ENCODE peak calls at places on chromosomes 16 and 17, in four cellular contexts. H is right atrium auricular region, Z is cardiac muscle cell, I is breast epithelium. V is an unnamed sample.
A peak's percentile ranks its signal among the peaks of the same experiment; 100 is the strongest.

GRCh38 chr17:44310188-44310587 is 1.8 kb downstream of the RUNDC3A start:
- DNase-seq in H (no peak), Z (no peak), I (no peak), V (no peak)

GRCh38 chr17:5283531-5284315 is 1.6 kb downstream of the RABEP1 start:
- DNase-seq in H (no peak), Z (peak; percentile 14), I (no peak), V (no peak)

GRCh38 chr17:57043276-57043675 is 41.8 kb upstream of the AKAP1 start:
- DNase-seq in H (no peak), Z (no peak), I (no peak), V (no peak)

GRCh38 chr17:61809816-61810392 is 53.4 kb downstream of the BRIP1 start:
- DNase-seq in H (no peak), Z (no peak), I (no peak), V (no peak)

GRCh38 chr16:55015181-55015913 is 84.7 kb downstream of the IRX5 start:
- DNase-seq in H (no peak), Z (no peak), I (no peak), V (no peak)

GRCh38 chr16:87458424-87458915 is 34.4 kb downstream of the ZCCHC14 start:
- DNase-seq in H (no peak), Z (no peak), I (no peak), V (no peak)

GRCh38 chr16:47634126-47634525 is 173.0 kb downstream of the PHKB start:
- DNase-seq in H (no peak), Z (no peak), I (no peak), V (no peak)

GRCh38 chr17:81340606-81341346 is 45.7 kb upstream of the SLC38A10 start:
- DNase-seq in H (no peak), Z (no peak), I (no peak), V (no peak)

GRCh38 chr16:57185945-57186629 is at the start of the genes PSME3IP1 and RSPRY1:
- DNase-seq in H (peak; percentile 99), Z (peak; percentile 99), I (peak; percentile 99), V (peak; percentile 95)

GRCh38 chr17:18862011-18862410 is 4.1 kb downstream of the PRPSAP2 start:
- DNase-seq in H (peak; percentile 42), Z (no peak), I (no peak), V (no peak)

GRCh38 chr17:20074489-20074888 is 65.3 kb downstream of the SPECC1 start:
- DNase-seq in H (no peak), Z (no peak), I (no peak), V (no peak)

GRCh38 chr16:1961651-1962067 is 2.3 kb downstream of the NDUFB10 start:
- DNase-seq in H (no peak), Z (no peak), I (no peak), V (no peak)

GRCh38 chr16:81008151-81008789 is 1.3 kb downstream of the CENPN start:
- DNase-seq in H (no peak), Z (no peak), I (no peak), V (no peak)

GRCh38 chr17:45722161-45722560 is 62.0 kb upstream of the CRHR1 start:
- DNase-seq in H (no peak), Z (peak; percentile 50), I (no peak), V (no peak)

GRCh38 chr16:80056334-80056733 is 455.8 kb upstream of the MAF start:
- DNase-seq in H (no peak), Z (no peak), I (no peak), V (no peak)

GRCh38 chr17:17500999-17501605 is 4.9 kb upstream of the RASD1 start:
- DNase-seq in H (no peak), Z (no peak), I (no peak), V (no peak)

GRCh38 chr16:81707411-81708321 is 71.4 kb upstream of the PLCG2 start:
- DNase-seq in H (no peak), Z (no peak), I (no peak), V (no peak)

GRCh38 chr17:79457889-79458288 is 153.0 kb downstream of the RBFOX3 start:
- DNase-seq in H (no peak), Z (no peak), I (no peak), V (no peak)

GRCh38 chr16:56073508-56073907 is 117.8 kb upstream of the GNAO1 start:
- DNase-seq in H (no peak), Z (no peak), I (no peak), V (no peak)

GRCh38 chr17:57553991-57554825 is 190.9 kb downstream of the CCDC182 start:
- DNase-seq in H (peak; percentile 74), Z (peak; percentile 48), I (no peak), V (no peak)

GRCh38 chr16:22425036-22425801 is 50.8 kb upstream of the CDR2 start:
- DNase-seq in H (no peak), Z (no peak), I (peak; percentile 29), V (no peak)

GRCh38 chr16:19583665-19584300 is 28.3 kb downstream of the VPS35L start:
- DNase-seq in H (no peak), Z (peak; percentile 73), I (no peak), V (no peak)

GRCh38 chr17:41977991-41978390 is 11.4 kb downstream of the CNP start:
- DNase-seq in H (no peak), Z (no peak), I (peak; percentile 46), V (no peak)

GRCh38 chr16:80526418-80527061 is 14.3 kb upstream of the DYNLRB2 start:
- DNase-seq in H (no peak), Z (peak; percentile 79), I (no peak), V (no peak)

GRCh38 chr16:88790312-88791150 is 5.5 kb upstream of the PIEZO1 start:
- DNase-seq in H (no peak), Z (no peak), I (no peak), V (no peak)

GRCh38 chr16:68910051-68910450 is 66.7 kb downstream of the TANGO6 start:
- DNase-seq in H (no peak), Z (no peak), I (no peak), V (no peak)

GRCh38 chr17:29140631-29141483 is 39.3 kb downstream of the MYO18A start:
- DNase-seq in H (no peak), Z (peak; percentile 89), I (no peak), V (no peak)

GRCh38 chr16:30659507-30660423 is 1.5 kb downstream of the FBRS start:
- DNase-seq in H (no peak), Z (no peak), I (peak; percentile 45), V (no peak)

GRCh38 chr17:37024181-37024637 is 75.5 kb downstream of the AATF start:
- DNase-seq in H (no peak), Z (no peak), I (no peak), V (no peak)

GRCh38 chr17:46194393-46195216 is 1.4 kb upstream of the KANSL1 start:
- DNase-seq in H (no peak), Z (peak; percentile 62), I (no peak), V (no peak)

GRCh38 chr17:81251943-81252301 is 12.8 kb downstream of the NDUFAF8 start:
- DNase-seq in H (no peak), Z (peak; percentile 47), I (no peak), V (no peak)

GRCh38 chr16:52086901-52087300 is 460.0 kb downstream of the TOX3 start:
- DNase-seq in H (no peak), Z (no peak), I (no peak), V (no peak)

GRCh38 chr16:83068686-83069085 is 441.9 kb downstream of the CDH13 start:
- DNase-seq in H (no peak), Z (no peak), I (no peak), V (no peak)
- TF ChIP-seq CTCF in H (no peak), Z (peak; percentile 43), I (no peak), V (peak; percentile 28)

DNA sequence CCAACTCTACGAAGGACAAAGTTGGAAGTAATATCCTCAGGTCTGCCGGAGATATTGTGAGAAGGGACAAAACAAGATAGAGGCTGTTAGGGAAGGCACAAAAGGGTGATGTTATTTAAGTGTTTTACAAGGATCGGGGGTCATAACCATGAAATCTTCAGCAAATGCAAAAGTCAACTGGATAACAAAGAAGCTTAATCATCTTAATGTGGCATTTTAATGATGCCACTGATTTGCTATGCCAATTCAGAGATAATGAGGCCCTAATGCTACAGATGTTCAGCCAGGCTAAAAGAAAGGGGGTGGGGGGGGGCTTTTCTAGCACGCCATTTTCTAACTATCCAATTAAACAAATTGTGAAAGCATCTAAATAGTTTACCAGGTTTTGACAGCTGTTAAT is 63.1 kb downstream of the IKZF3 start:
- DNase-seq in H (no peak), Z (no peak), I (no peak), V (no peak)
- H3K4me1 ChIP-seq in H (no peaks in the 10 kb centered on the region), Z (no peaks in the 10 kb centered on the region), I (no peaks in the 10 kb centered on the region), V (no peaks in the 10 kb centered on the region)

DNA sequence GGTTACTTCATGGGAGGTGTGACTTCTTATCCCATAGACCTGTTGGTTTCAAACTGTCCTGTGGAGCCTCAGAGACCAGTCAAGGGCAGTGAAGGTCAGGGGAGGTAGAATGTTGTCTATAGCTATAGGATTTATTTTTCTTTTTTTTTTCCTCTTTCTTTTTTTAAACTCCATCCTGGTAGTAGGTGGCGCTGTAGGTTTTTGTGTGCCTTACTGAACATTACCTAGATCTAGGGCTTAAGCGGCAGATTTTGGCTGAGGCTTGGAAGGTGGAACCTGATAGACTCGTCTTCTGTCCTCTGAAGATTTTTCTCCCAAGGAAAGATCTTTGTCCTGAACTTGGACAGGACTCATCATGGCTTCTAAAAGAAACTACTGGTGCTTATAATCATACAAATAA is 8.2 kb upstream of the LASP1NB start:
- DNase-seq in H (no peak), Z (no peak), I (no peak), V (no peak)
- TF ChIP-seq CTCF in H (no peak), Z (no peak), I (no peak), V (no peak)

GRCh38 chr16:67036323-67036741 is 7.4 kb downstream of the CBFB start:
- DNase-seq in H (peak; percentile 16), Z (no peak), I (peak; percentile 9), V (no peak)
- H3K4me1 ChIP-seq in H (peaks cover 22% of the 10 kb centered on the region), Z (no peaks in the 10 kb centered on the region), I (peaks cover 2% of the 10 kb centered on the region), V (peaks cover 14% of the 10 kb centered on the region)

DNA sequence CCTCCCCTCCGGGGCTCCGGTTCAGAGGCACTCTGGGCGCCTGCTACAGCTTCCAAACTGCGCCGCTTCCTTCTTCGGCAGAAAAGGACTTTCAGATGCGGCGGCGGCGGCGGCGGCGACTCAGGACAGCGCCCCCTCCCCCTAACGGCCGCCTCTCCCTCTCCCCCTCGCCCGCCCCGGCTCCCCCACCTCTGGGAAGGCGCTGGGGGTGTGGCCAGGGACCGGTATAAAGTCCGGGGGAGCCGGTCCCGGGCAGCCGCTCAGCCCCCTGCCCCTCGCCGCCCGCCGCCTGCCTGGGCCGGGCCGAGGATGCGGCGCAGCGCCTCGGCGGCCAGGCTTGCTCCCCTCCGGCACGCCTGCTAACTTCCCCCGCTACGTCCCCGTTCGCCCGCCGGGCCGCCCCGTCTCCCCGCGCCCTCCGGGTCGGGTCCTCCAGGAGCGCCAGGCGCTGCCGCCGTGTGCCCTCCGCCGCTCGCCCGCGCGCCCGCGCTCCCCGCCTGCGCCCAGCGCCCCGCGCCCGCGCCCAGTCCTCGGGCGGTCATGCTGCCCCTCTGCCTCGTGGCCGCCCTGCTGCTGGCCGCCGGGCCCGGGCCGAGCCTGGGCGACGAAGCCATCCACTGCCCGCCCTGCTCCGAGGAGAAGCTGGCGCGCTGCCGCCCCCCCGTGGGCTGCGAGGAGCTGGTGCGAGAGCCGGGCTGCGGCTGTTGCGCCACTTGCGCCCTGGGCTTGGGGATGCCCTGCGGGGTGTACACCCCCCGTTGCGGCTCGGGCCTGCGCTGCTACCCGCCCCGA is at the start of gene IGFBP4:
- DNase-seq in H (peak; percentile 81), Z (peak; percentile 88), I (peak; percentile 70), V (no peak)
- TF ChIP-seq CTCF in H (peak; percentile 39), Z (peak; percentile 43), I (peak; percentile 18), V (peak; percentile 24)

V was measured in thoracic aorta.